ENCODE peak calls at places on chromosomes 13 and 19, in seven cellular contexts. C is T-helper 1 cell, A is head of caudate nucleus, Z is uterus, N is keratinocyte, E is T-cell, M is stomach. W is an unnamed sample.

GRCh38 chr13:35140831-35141230 is 198.8 kb downstream of the NBEA start:
- DNase-seq in C (no peak), A (no peak), Z (no peak), N (no peak), E (no peak), M (no peak), W (no peak)

GRCh38 chr13:74246398-74246975 is 112.3 kb upstream of the KLF12 start:
- DNase-seq in C (no peak), A (no peak), Z (peak; percentile 16), N (no peak), E (no peak), M (no peak), W (no peak)

GRCh38 chr13:31175847-31176536 is 14.3 kb upstream of the HSPH1 start:
- DNase-seq in C (no peak), A (no peak), Z (peak; percentile 21), N (no peak), E (no peak), M (no peak), W (no peak)

GRCh38 chr13:104011505-104012270 is 945.5 kb upstream of the SLC10A2 start:
- DNase-seq in C (no peak), A (peak; percentile 33), Z (no peak), N (no peak), E (no peak), M (peak; percentile 31), W (no peak)

GRCh38 chr13:97432232-97432916 is 1.6 kb upstream of the RAP2A start:
- DNase-seq in C (no peak), A (no peak), Z (no peak), N (no peak), E (no peak), M (no peak), W (no peak)

GRCh38 chr13:102402292-102402691 is 444 bp upstream of the FGF14 start:
- DNase-seq in C (no peak), A (peak; percentile 60), Z (peak; percentile 33), N (no peak), E (no peak), M (no peak), W (no peak)

GRCh38 chr13:75481176-75482069 is 546 bp downstream of the TBC1D4 start:
- DNase-seq in C (no peak), A (peak; percentile 48), Z (peak; percentile 36), N (no peak), E (peak; percentile 10), M (peak; percentile 34), W (no peak)

GRCh38 chr19:1237027-1237659 is 662 bp downstream of the CBARP start:
- DNase-seq in C (no peak), A (no peak), Z (peak; percentile 61), N (no peak), E (no peak), M (no peak), W (no peak)

GRCh38 chr13:113087923-113088690 is 17.5 kb upstream of the F7 start:
- DNase-seq in C (no peak), A (no peak), Z (no peak), N (no peak), E (no peak), M (no peak), W (no peak)

GRCh38 chr19:5338661-5339469 is 1.7 kb downstream of the PTPRS start:
- DNase-seq in C (no peak), A (peak; percentile 44), Z (no peak), N (no peak), E (no peak), M (no peak), W (no peak)

W was measured in CD4-positive, alpha-beta T cell.